ENCODE peak calls at places on chromosome 5, in nine cellular contexts. One of them, this sample, is unnamed. For H3K4me1, the result is how much of the 10 kb centered on the place peaks cover.

GRCh38 chr5:60842859-60843692 is 993 bp downstream of the ELOVL7 start:
- DNase-seq in IMR-90: no peak
- DNase-seq in ascending aorta: no peak
- DNase-seq in cardiac muscle cell: peak
- DNase-seq in Panc1: no peak
- DNase-seq in OCI-LY7: no peak
- DNase-seq in transverse colon: peak
- DNase-seq in CD8-positive, alpha-beta T cell: no peak
- DNase-seq in mucosa of descending colon: no peak
- DNase-seq in this sample: peak

GRCh38 chr5:21806943-21807342 is 1046.2 kb downstream of the CDH12 start:
- DNase-seq in IMR-90: peak
- DNase-seq in ascending aorta: no peak
- DNase-seq in cardiac muscle cell: no peak
- DNase-seq in Panc1: no peak
- DNase-seq in OCI-LY7: no peak
- DNase-seq in transverse colon: no peak
- DNase-seq in CD8-positive, alpha-beta T cell: no peak
- DNase-seq in mucosa of descending colon: no peak
- DNase-seq in this sample: no peak

GRCh38 chr5:96033116-96033515 is 71.5 kb upstream of the ELL2 start:
- DNase-seq in IMR-90: no peak
- DNase-seq in ascending aorta: no peak
- DNase-seq in cardiac muscle cell: no peak
- DNase-seq in Panc1: no peak
- DNase-seq in OCI-LY7: no peak
- DNase-seq in transverse colon: no peak
- DNase-seq in CD8-positive, alpha-beta T cell: no peak
- DNase-seq in mucosa of descending colon: no peak
- DNase-seq in this sample: no peak

GRCh38 chr5:86786955-86787354 is 169.2 kb downstream of the COX7C start:
- DNase-seq in IMR-90: no peak
- DNase-seq in ascending aorta: no peak
- DNase-seq in cardiac muscle cell: peak
- DNase-seq in Panc1: no peak
- DNase-seq in OCI-LY7: no peak
- DNase-seq in transverse colon: no peak
- DNase-seq in CD8-positive, alpha-beta T cell: no peak
- DNase-seq in mucosa of descending colon: no peak
- DNase-seq in this sample: no peak

GRCh38 chr5:51027276-51027675 is 356.0 kb upstream of the ISL1 start:
- DNase-seq in IMR-90: no peak
- DNase-seq in ascending aorta: no peak
- DNase-seq in cardiac muscle cell: no peak
- DNase-seq in Panc1: no peak
- DNase-seq in OCI-LY7: no peak
- DNase-seq in transverse colon: no peak
- DNase-seq in CD8-positive, alpha-beta T cell: no peak
- DNase-seq in mucosa of descending colon: no peak
- DNase-seq in this sample: no peak

GRCh38 chr5:139207302-139208000 is 9.3 kb upstream of the SIL1 start:
- DNase-seq in IMR-90: no peak
- DNase-seq in ascending aorta: no peak
- DNase-seq in cardiac muscle cell: no peak
- DNase-seq in Panc1: no peak
- DNase-seq in OCI-LY7: no peak
- DNase-seq in transverse colon: no peak
- DNase-seq in CD8-positive, alpha-beta T cell: no peak
- DNase-seq in mucosa of descending colon: no peak
- DNase-seq in this sample: no peak

GRCh38 chr5:123036391-123037103 is at the start of gene PPIC:
- DNase-seq in IMR-90: peak
- DNase-seq in ascending aorta: peak
- DNase-seq in cardiac muscle cell: peak
- DNase-seq in Panc1: peak
- DNase-seq in OCI-LY7: no peak
- DNase-seq in transverse colon: peak
- DNase-seq in CD8-positive, alpha-beta T cell: no peak
- DNase-seq in mucosa of descending colon: peak
- DNase-seq in this sample: peak

GRCh38 chr5:161544350-161544765 is 2.2 kb downstream of the GABRB2 start:
- DNase-seq in IMR-90: peak
- DNase-seq in ascending aorta: no peak
- DNase-seq in cardiac muscle cell: peak
- DNase-seq in Panc1: no peak
- DNase-seq in OCI-LY7: peak
- DNase-seq in transverse colon: peak
- DNase-seq in CD8-positive, alpha-beta T cell: no peak
- DNase-seq in mucosa of descending colon: no peak
- DNase-seq in this sample: peak

GRCh38 chr5:179612577-179613459 is 10.7 kb downstream of the HNRNPH1 start:
- DNase-seq in IMR-90: no peak
- DNase-seq in ascending aorta: no peak
- DNase-seq in cardiac muscle cell: no peak
- DNase-seq in Panc1: no peak
- DNase-seq in OCI-LY7: no peak
- DNase-seq in transverse colon: no peak
- DNase-seq in CD8-positive, alpha-beta T cell: no peak
- DNase-seq in mucosa of descending colon: peak
- DNase-seq in this sample: peak

GRCh38 chr5:54838843-54839242 is 146.6 kb downstream of the ESM1 start:
- DNase-seq in IMR-90: no peak
- DNase-seq in ascending aorta: no peak
- DNase-seq in cardiac muscle cell: no peak
- DNase-seq in Panc1: no peak
- DNase-seq in OCI-LY7: no peak
- DNase-seq in transverse colon: no peak
- DNase-seq in CD8-positive, alpha-beta T cell: no peak
- DNase-seq in mucosa of descending colon: no peak
- DNase-seq in this sample: no peak

GRCh38 chr5:140317859-140318258 is 15.0 kb upstream of the PFDN1 start:
- DNase-seq in IMR-90: peak
- DNase-seq in ascending aorta: no peak
- DNase-seq in cardiac muscle cell: no peak
- DNase-seq in Panc1: no peak
- DNase-seq in OCI-LY7: no peak
- DNase-seq in transverse colon: no peak
- DNase-seq in CD8-positive, alpha-beta T cell: no peak
- DNase-seq in mucosa of descending colon: no peak
- DNase-seq in this sample: no peak

GRCh38 chr5:178381206-178381605 is 148.6 kb upstream of the PHYKPL start:
- DNase-seq in IMR-90: no peak
- DNase-seq in ascending aorta: no peak
- DNase-seq in cardiac muscle cell: no peak
- DNase-seq in Panc1: no peak
- DNase-seq in OCI-LY7: no peak
- DNase-seq in transverse colon: no peak
- DNase-seq in CD8-positive, alpha-beta T cell: no peak
- DNase-seq in mucosa of descending colon: no peak
- DNase-seq in this sample: no peak

GRCh38 chr5:64722588-64722987 is 32.3 kb downstream of the SHISAL2B start:
- DNase-seq in IMR-90: no peak
- DNase-seq in ascending aorta: no peak
- DNase-seq in cardiac muscle cell: no peak
- DNase-seq in Panc1: no peak
- DNase-seq in OCI-LY7: no peak
- DNase-seq in transverse colon: no peak
- DNase-seq in CD8-positive, alpha-beta T cell: no peak
- DNase-seq in mucosa of descending colon: no peak
- DNase-seq in this sample: no peak

GRCh38 chr5:160923927-160924705 is 72.1 kb upstream of the ATP10B start:
- DNase-seq in IMR-90: no peak
- DNase-seq in ascending aorta: no peak
- DNase-seq in cardiac muscle cell: no peak
- DNase-seq in Panc1: no peak
- DNase-seq in OCI-LY7: no peak
- DNase-seq in transverse colon: peak
- DNase-seq in CD8-positive, alpha-beta T cell: no peak
- DNase-seq in mucosa of descending colon: no peak
- DNase-seq in this sample: peak

GRCh38 chr5:89698028-89698427 is 711.5 kb downstream of the CETN3 start:
- DNase-seq in IMR-90: no peak
- DNase-seq in ascending aorta: no peak
- DNase-seq in cardiac muscle cell: no peak
- DNase-seq in Panc1: no peak
- DNase-seq in OCI-LY7: no peak
- DNase-seq in transverse colon: no peak
- DNase-seq in CD8-positive, alpha-beta T cell: no peak
- DNase-seq in mucosa of descending colon: no peak
- DNase-seq in this sample: no peak

GRCh38 chr5:177495243-177496060 is 2.0 kb downstream of the PDLIM7 start:
- DNase-seq in IMR-90: peak
- DNase-seq in ascending aorta: peak
- DNase-seq in cardiac muscle cell: peak
- DNase-seq in Panc1: no peak
- DNase-seq in OCI-LY7: peak
- DNase-seq in transverse colon: peak
- DNase-seq in CD8-positive, alpha-beta T cell: no peak
- DNase-seq in mucosa of descending colon: peak
- DNase-seq in this sample: peak

GRCh38 chr5:1311443-1312055 is 16.7 kb upstream of the TERT start:
- DNase-seq in IMR-90: no peak
- DNase-seq in ascending aorta: no peak
- DNase-seq in cardiac muscle cell: no peak
- DNase-seq in Panc1: no peak
- DNase-seq in OCI-LY7: no peak
- DNase-seq in transverse colon: no peak
- DNase-seq in CD8-positive, alpha-beta T cell: no peak
- DNase-seq in mucosa of descending colon: no peak
- DNase-seq in this sample: no peak

GRCh38 chr5:131209506-131210191 is 38.9 kb downstream of the LYRM7 start:
- DNase-seq in IMR-90: no peak
- DNase-seq in ascending aorta: no peak
- DNase-seq in cardiac muscle cell: no peak
- DNase-seq in Panc1: no peak
- DNase-seq in OCI-LY7: peak
- DNase-seq in transverse colon: no peak
- DNase-seq in CD8-positive, alpha-beta T cell: peak
- DNase-seq in mucosa of descending colon: no peak
- DNase-seq in this sample: no peak

GRCh38 chr5:135192351-135192750 is 158.3 kb upstream of the PITX1 start:
- DNase-seq in IMR-90: no peak
- DNase-seq in ascending aorta: no peak
- DNase-seq in cardiac muscle cell: no peak
- DNase-seq in Panc1: no peak
- DNase-seq in OCI-LY7: no peak
- DNase-seq in transverse colon: no peak
- DNase-seq in CD8-positive, alpha-beta T cell: no peak
- DNase-seq in mucosa of descending colon: no peak
- DNase-seq in this sample: no peak

GRCh38 chr5:54844905-54845566 is 140.4 kb downstream of the ESM1 start:
- DNase-seq in IMR-90: peak
- DNase-seq in ascending aorta: no peak
- DNase-seq in cardiac muscle cell: peak
- DNase-seq in Panc1: peak
- DNase-seq in OCI-LY7: peak
- DNase-seq in transverse colon: no peak
- DNase-seq in CD8-positive, alpha-beta T cell: no peak
- DNase-seq in mucosa of descending colon: no peak
- DNase-seq in this sample: no peak

GRCh38 chr5:103255666-103256065 is 2.9 kb upstream of the MACIR start:
- DNase-seq in IMR-90: no peak
- DNase-seq in ascending aorta: no peak
- DNase-seq in cardiac muscle cell: no peak
- DNase-seq in Panc1: no peak
- DNase-seq in OCI-LY7: no peak
- DNase-seq in transverse colon: peak
- DNase-seq in CD8-positive, alpha-beta T cell: no peak
- DNase-seq in mucosa of descending colon: no peak
- DNase-seq in this sample: no peak

GRCh38 chr5:147382776-147383175 is 127.1 kb downstream of the DPYSL3 start:
- DNase-seq in IMR-90: no peak
- DNase-seq in ascending aorta: no peak
- DNase-seq in cardiac muscle cell: no peak
- DNase-seq in Panc1: no peak
- DNase-seq in OCI-LY7: no peak
- DNase-seq in transverse colon: no peak
- DNase-seq in CD8-positive, alpha-beta T cell: no peak
- DNase-seq in mucosa of descending colon: no peak
- DNase-seq in this sample: no peak
- H3K4me3 ChIP-seq in IMR-90: peak
- H3K4me3 ChIP-seq in ascending aorta: peak
- H3K4me3 ChIP-seq in cardiac muscle cell: no peak
- H3K4me3 ChIP-seq in Panc1: no peak
- H3K4me3 ChIP-seq in OCI-LY7: no peak
- H3K4me3 ChIP-seq in transverse colon: no peak
- H3K4me3 ChIP-seq in CD8-positive, alpha-beta T cell: no peak
- H3K4me3 ChIP-seq in mucosa of descending colon: no peak
- H3K4me3 ChIP-seq in this sample: no peak

GRCh38 chr5:151026088-151026487 is 5.7 kb downstream of the GPX3 start:
- DNase-seq in IMR-90: no peak
- DNase-seq in ascending aorta: no peak
- DNase-seq in cardiac muscle cell: no peak
- DNase-seq in Panc1: no peak
- DNase-seq in OCI-LY7: no peak
- DNase-seq in transverse colon: no peak
- DNase-seq in CD8-positive, alpha-beta T cell: no peak
- DNase-seq in mucosa of descending colon: no peak
- DNase-seq in this sample: no peak
- H3K4me1 ChIP-seq in IMR-90: under half
- H3K4me1 ChIP-seq in ascending aorta: under half
- H3K4me1 ChIP-seq in cardiac muscle cell: under half
- H3K4me1 ChIP-seq in Panc1: under half
- H3K4me1 ChIP-seq in OCI-LY7: under half
- H3K4me1 ChIP-seq in transverse colon: under half
- H3K4me1 ChIP-seq in CD8-positive, alpha-beta T cell: under half
- H3K4me1 ChIP-seq in mucosa of descending colon: under half
- H3K4me1 ChIP-seq in this sample: under half

GRCh38 chr5:9617739-9618504 is 12.2 kb downstream of the TAS2R1 start:
- DNase-seq in IMR-90: no peak
- DNase-seq in ascending aorta: no peak
- DNase-seq in cardiac muscle cell: no peak
- DNase-seq in Panc1: no peak
- DNase-seq in OCI-LY7: no peak
- DNase-seq in transverse colon: no peak
- DNase-seq in CD8-positive, alpha-beta T cell: no peak
- DNase-seq in mucosa of descending colon: no peak
- DNase-seq in this sample: no peak
- TF ChIP-seq CTCF in IMR-90: no peak
- TF ChIP-seq CTCF in ascending aorta: no peak
- TF ChIP-seq CTCF in cardiac muscle cell: no peak
- TF ChIP-seq CTCF in Panc1: no peak
- TF ChIP-seq CTCF in OCI-LY7: no peak
- TF ChIP-seq CTCF in transverse colon: no peak
- TF ChIP-seq CTCF in CD8-positive, alpha-beta T cell: no peak
- TF ChIP-seq CTCF in mucosa of descending colon: no peak
- TF ChIP-seq CTCF in this sample: no peak

DNA sequence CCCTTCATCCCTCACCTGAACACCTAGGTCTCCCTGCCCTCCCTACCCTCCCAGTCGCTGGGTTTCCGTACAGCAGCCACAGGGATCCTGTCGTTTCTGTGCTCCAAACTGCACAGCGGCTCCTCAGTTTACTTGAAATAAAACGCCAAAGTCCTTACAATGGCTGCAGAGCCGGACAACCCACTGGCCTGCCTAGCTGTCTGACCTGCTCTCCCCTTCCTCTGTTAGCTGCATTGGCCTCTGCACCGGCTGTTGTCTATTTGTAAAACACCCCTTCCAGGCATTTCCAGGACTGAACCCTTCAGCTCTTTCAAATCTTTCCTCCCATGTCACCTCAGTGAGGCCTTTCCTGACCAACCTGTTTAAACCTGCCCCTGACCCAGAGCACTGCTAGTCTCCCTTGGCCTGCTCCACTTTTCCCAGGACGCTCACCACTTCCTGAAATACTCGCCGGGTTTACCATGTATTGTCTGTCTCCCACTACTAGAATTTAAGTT is 9.1 kb upstream of the MGAT1 start:
- DNase-seq in IMR-90: no peak
- DNase-seq in ascending aorta: peak
- DNase-seq in cardiac muscle cell: no peak
- DNase-seq in Panc1: no peak
- DNase-seq in OCI-LY7: no peak
- DNase-seq in transverse colon: no peak
- DNase-seq in CD8-positive, alpha-beta T cell: no peak
- DNase-seq in mucosa of descending colon: no peak
- DNase-seq in this sample: peak
- H3K4me3 ChIP-seq in IMR-90: no peak
- H3K4me3 ChIP-seq in ascending aorta: peak
- H3K4me3 ChIP-seq in cardiac muscle cell: no peak
- H3K4me3 ChIP-seq in Panc1: peak
- H3K4me3 ChIP-seq in OCI-LY7: peak
- H3K4me3 ChIP-seq in transverse colon: no peak
- H3K4me3 ChIP-seq in CD8-positive, alpha-beta T cell: no peak
- H3K4me3 ChIP-seq in mucosa of descending colon: no peak
- H3K4me3 ChIP-seq in this sample: peak